ENCODE peak calls at places on chromosomes 13 and 19, in nine cellular contexts. J is psoas muscle, Y is cardiac muscle cell, O is progenitor cell of endocrine pancreas, X is hepatocyte, G is H9, R is GM20000, F is GM10248, B is heart left ventricle. Q is an unnamed sample.
A peak's percentile ranks its signal among the peaks of the same experiment; 100 is the strongest.

GRCh38 chr13:113550453-113550852 is 34.1 kb upstream of the TFDP1 start:
- DNase-seq in J (no peak), Y (no peak), O (no peak), X (no peak), G (peak; percentile 25), R (no peak), F (no peak), B (peak; percentile 13), Q (no peak)

GRCh38 chr13:108190897-108191296 is 24.4 kb downstream of the LIG4 start:
- DNase-seq in J (no peak), Y (no peak), O (no peak), X (no peak), G (no peak), R (no peak), F (no peak), B (no peak), Q (no peak)

GRCh38 chr19:8340341-8341096 is 2.5 kb downstream of the KANK3 start:
- DNase-seq in J (peak; percentile 33), Y (peak; percentile 49), O (no peak), X (no peak), G (peak; percentile 64), R (peak; percentile 26), F (peak; percentile 16), B (peak; percentile 89), Q (no peak)

GRCh38 chr13:101703838-101704237 is 251.4 kb downstream of the ITGBL1 start:
- DNase-seq in J (no peak), Y (no peak), O (no peak), X (peak; percentile 15), G (no peak), R (no peak), F (no peak), B (no peak), Q (no peak)

GRCh38 chr19:5718032-5718578 is 1.8 kb downstream of the LONP1 start:
- DNase-seq in J (no peak), Y (peak; percentile 30), O (no peak), X (no peak), G (no peak), R (no peak), F (no peak), B (no peak), Q (no peak)

GRCh38 chr19:45935267-45935666 is 20.7 kb upstream of the NANOS2 start:
- DNase-seq in J (no peak), Y (no peak), O (no peak), X (no peak), G (no peak), R (no peak), F (no peak), B (no peak), Q (no peak)

GRCh38 chr19:14114854-14115253 is 2.7 kb downstream of the PRKACA start:
- DNase-seq in J (peak; percentile 71), Y (peak; percentile 39), O (no peak), X (no peak), G (peak; percentile 67), R (peak; percentile 69), F (peak; percentile 58), B (peak; percentile 81), Q (no peak)

GRCh38 chr13:62320129-62320724 is 904.6 kb upstream of the PCDH20 start:
- DNase-seq in J (no peak), Y (peak; percentile 66), O (no peak), X (peak; percentile 48), G (no peak), R (peak; percentile 20), F (peak; percentile 23), B (no peak), Q (peak; percentile 60)

GRCh38 chr13:28819748-28820098 is 416 bp upstream of the MTUS2 start:
- DNase-seq in J (no peak), Y (peak; percentile 54), O (peak; percentile 81), X (peak; percentile 86), G (peak; percentile 81), R (peak; percentile 88), F (peak; percentile 78), B (peak; percentile 79), Q (no peak)

GRCh38 chr13:28826368-28826767 is 6.2 kb downstream of the MTUS2 start:
- DNase-seq in J (no peak), Y (no peak), O (no peak), X (no peak), G (no peak), R (no peak), F (no peak), B (no peak), Q (peak; percentile 41)

GRCh38 chr13:28820099-28821051 is at the start of gene MTUS2:
- DNase-seq in J (no peak), Y (no peak), O (peak; percentile 24), X (peak; percentile 61), G (peak; percentile 72), R (no peak), F (peak; percentile 41), B (no peak), Q (no peak)

GRCh38 chr13:28822161-28822560 is 2.0 kb downstream of the MTUS2 start:
- DNase-seq in J (no peak), Y (no peak), O (no peak), X (no peak), G (no peak), R (no peak), F (no peak), B (no peak), Q (no peak)

DNA sequence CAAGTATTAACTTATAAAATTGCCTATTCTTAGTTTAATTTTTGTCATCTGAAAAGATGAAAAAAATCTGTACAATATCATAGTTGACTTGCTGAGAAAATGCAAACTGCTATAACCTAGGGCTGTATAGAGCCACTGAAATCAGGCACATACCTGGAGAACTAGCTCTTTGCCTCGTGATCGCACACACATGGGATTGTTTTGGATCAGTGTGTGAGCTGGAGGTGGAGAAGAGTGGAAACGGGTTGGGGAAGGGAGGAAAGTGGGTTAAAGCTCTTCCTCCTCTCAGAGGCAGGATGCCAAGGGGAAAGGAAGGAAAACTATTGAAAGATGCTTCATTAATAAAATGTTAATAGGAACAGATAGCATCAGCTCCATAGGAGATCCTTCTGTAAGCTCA is 2.7 kb downstream of the MTUS2 start:
- DNase-seq in J (no peak), Y (no peak), O (no peak), X (no peak), G (no peak), R (no peak), F (no peak), B (no peak), Q (peak; percentile 33)
- TF ChIP-seq CTCF in J (no peak), Y (no peak), O (no peak), X (no peak), G (no peak), R (no peak), F (no peak), B (no peak), Q (no peak)

GRCh38 chr19:10848208-10848843 is at the start of gene C19orf38:
- DNase-seq in J (no peak), Y (peak; percentile 49), O (no peak), X (no peak), G (no peak), R (no peak), F (peak; percentile 48), B (no peak), Q (no peak)

GRCh38 chr19:10852098-10852800 is 4.0 kb downstream of the C19orf38 start:
- DNase-seq in J (no peak), Y (peak; percentile 45), O (no peak), X (no peak), G (no peak), R (no peak), F (no peak), B (no peak), Q (no peak)

GRCh38 chr19:10842788-10843187 is 5.4 kb upstream of the C19orf38 start:
- DNase-seq in J (no peak), Y (no peak), O (no peak), X (no peak), G (no peak), R (no peak), F (no peak), B (no peak), Q (no peak)

GRCh38 chr19:10850631-10851030 is 2.4 kb downstream of the C19orf38 start:
- DNase-seq in J (no peak), Y (no peak), O (no peak), X (no peak), G (no peak), R (no peak), F (no peak), B (no peak), Q (no peak)

DNA sequence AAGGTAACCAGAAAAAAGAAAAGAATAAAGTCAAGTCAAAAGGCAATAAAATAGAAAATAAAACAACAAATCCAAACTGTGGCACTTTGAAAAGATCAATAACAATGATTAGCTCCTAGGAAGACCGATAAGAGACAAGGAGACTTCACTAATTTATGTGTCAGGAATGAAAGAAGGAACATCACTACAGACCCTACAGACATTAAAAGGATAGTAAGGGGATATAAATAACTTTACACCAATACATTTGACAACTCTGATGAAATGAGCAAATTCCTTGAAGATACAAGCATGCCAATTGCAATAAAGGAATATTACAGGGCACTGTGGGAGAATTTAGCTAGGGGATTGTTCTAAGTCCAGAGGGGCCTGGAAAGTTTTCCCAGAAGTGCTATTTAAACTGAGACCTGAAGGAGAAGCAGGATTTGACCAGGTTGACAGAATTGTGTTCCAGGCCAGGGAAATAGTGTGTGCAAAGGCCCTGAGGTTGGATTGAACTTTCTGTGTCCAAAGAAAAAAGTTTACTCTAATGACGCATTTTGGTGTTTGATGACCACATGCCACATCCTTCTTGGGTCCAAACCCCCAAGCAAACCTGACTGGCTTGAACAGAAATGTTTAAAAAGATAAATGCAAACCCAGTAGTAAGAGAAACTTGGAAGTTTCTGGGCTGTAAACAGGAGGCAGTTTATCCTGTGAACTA is 1.6 kb upstream of the C19orf38 start:
- DNase-seq in J (no peak), Y (no peak), O (no peak), X (no peak), G (no peak), R (no peak), F (no peak), B (no peak), Q (no peak)
- TF ChIP-seq CTCF in J (no peak), Y (no peak), O (no peak), X (no peak), G (no peak), R (no peak), F (no peak), B (no peak), Q (no peak)

GRCh38 chr13:41597348-41598041 is 140.1 kb downstream of the RGCC start:
- DNase-seq in J (no peak), Y (no peak), O (no peak), X (no peak), G (no peak), R (no peak), F (no peak), B (no peak), Q (no peak)

GRCh38 chr13:41599619-41600018 is 142.3 kb downstream of the RGCC start:
- DNase-seq in J (no peak), Y (no peak), O (no peak), X (no peak), G (no peak), R (no peak), F (no peak), B (no peak), Q (no peak)

GRCh38 chr13:41590643-41591042 is 133.3 kb downstream of the RGCC start:
- DNase-seq in J (no peak), Y (no peak), O (no peak), X (no peak), G (no peak), R (no peak), F (no peak), B (no peak), Q (no peak)

GRCh38 chr13:41595298-41595697 is 137.9 kb downstream of the RGCC start:
- DNase-seq in J (no peak), Y (no peak), O (no peak), X (no peak), G (no peak), R (no peak), F (no peak), B (no peak), Q (no peak)

DNA sequence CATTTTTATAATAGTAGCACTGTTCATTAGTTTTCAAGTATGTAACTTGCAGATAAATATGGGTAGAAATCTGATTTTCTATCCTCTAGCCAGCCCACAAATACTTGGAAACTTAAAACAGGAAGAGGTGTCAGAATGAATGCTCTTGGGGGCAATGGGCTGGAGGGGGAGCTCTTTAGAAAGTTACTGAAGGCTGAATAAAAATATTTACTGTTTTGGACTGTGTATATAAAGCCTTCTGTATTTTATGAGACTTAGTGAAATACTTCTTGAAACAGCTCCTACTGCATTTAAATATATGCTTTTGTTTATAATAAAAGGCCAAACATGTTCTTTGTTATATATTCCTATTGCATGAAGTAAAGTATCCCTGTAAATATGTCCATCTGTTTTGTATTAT is 138.8 kb downstream of the RGCC start:
- DNase-seq in J (no peak), Y (peak; percentile 48), O (no peak), X (no peak), G (no peak), R (no peak), F (no peak), B (no peak), Q (no peak)
- TF ChIP-seq CTCF in J (no peak), Y (peak; percentile 32), O (no peak), X (peak; percentile 34), G (no peak), R (no peak), F (no peak), B (peak; percentile 30), Q (no peak)

DNA sequence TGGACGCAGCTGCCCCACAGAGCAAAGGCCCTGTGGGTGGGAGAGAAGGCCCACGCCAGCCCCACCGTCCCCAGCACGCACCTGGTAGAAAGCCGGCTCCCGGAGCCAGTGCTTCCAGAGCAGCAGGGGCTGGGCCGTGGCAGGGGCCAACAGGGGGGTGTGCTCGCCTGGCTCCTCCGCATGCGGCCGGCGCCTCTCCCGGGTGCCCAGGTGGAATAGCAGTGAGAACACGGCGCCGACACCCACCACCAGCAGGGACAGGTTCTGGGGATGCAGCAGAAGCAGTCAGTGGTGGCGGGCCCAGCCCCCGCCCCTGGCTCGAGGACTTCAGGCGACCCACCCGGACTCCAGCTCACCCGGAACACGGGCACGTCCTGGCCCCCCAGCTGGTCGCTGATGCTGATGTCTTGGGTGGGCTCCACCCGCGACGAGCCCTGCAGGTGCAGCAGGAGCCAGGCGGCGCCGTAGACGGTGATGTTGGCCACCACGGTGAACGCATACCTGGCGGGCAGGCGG is 8.9 kb downstream of the TEKTIP1 start:
- DNase-seq in J (no peak), Y (no peak), O (no peak), X (no peak), G (no peak), R (no peak), F (no peak), B (no peak), Q (no peak)
- TF ChIP-seq CTCF in J (no peak), Y (no peak), O (no peak), X (no peak), G (no peak), R (no peak), F (no peak), B (no peak), Q (no peak)

Q was measured in LNCaP clone FGC.